ENCODE peak calls at places on chromosomes 5 and 9, in six cellular contexts. One of them, this sample, is unnamed.

GRCh38 chr5:32511778-32512374 is 67.3 kb upstream of the ZFR start:
- DNase-seq in lower lobe of right lung: no peak
- DNase-seq in RPMI8226: no peak
- DNase-seq in EL: peak
- DNase-seq in stimulated activated CD8-positive, alpha-beta memory T cell treated with anti-CD3 and anti-CD28 coated beads, Interleukin-12 subunit alpha, Interleukin-12 subunit beta, amount 100 ng/mL, for 1 hour: no peak
- DNase-seq in AG04450: no peak
- DNase-seq in this sample: no peak

GRCh38 chr5:60161340-60161934 is 267.9 kb upstream of the PDE4D start:
- DNase-seq in RPMI8226: peak
- DNase-seq in AG04450: no peak
- DNase-seq in stimulated activated CD8-positive, alpha-beta memory T cell treated with anti-CD3 and anti-CD28 coated beads, Interleukin-12 subunit alpha, Interleukin-12 subunit beta, amount 100 ng/mL, for 1 hour: no peak
- DNase-seq in EL: peak
- DNase-seq in lower lobe of right lung: no peak
- DNase-seq in this sample: peak

GRCh38 chr5:157342822-157343402 is 77.0 kb downstream of the CYFIP2 start:
- DNase-seq in lower lobe of right lung: peak
- DNase-seq in RPMI8226: peak
- DNase-seq in AG04450: no peak
- DNase-seq in stimulated activated CD8-positive, alpha-beta memory T cell treated with anti-CD3 and anti-CD28 coated beads, Interleukin-12 subunit alpha, Interleukin-12 subunit beta, amount 100 ng/mL, for 1 hour: no peak
- DNase-seq in EL: peak
- DNase-seq in this sample: no peak

GRCh38 chr9:128091144-128091543 is 23.1 kb downstream of the SLC25A25 start:
- DNase-seq in AG04450: peak
- DNase-seq in stimulated activated CD8-positive, alpha-beta memory T cell treated with anti-CD3 and anti-CD28 coated beads, Interleukin-12 subunit alpha, Interleukin-12 subunit beta, amount 100 ng/mL, for 1 hour: no peak
- DNase-seq in EL: peak
- DNase-seq in RPMI8226: no peak
- DNase-seq in lower lobe of right lung: peak
- DNase-seq in this sample: peak

GRCh38 chr5:172065431-172066065 is 59.1 kb upstream of the FBXW11 start:
- DNase-seq in RPMI8226: no peak
- DNase-seq in stimulated activated CD8-positive, alpha-beta memory T cell treated with anti-CD3 and anti-CD28 coated beads, Interleukin-12 subunit alpha, Interleukin-12 subunit beta, amount 100 ng/mL, for 1 hour: no peak
- DNase-seq in AG04450: no peak
- DNase-seq in lower lobe of right lung: no peak
- DNase-seq in EL: peak
- DNase-seq in this sample: peak

GRCh38 chr9:113581865-113582697 is 118.6 kb downstream of the RGS3 start:
- DNase-seq in AG04450: no peak
- DNase-seq in EL: peak
- DNase-seq in lower lobe of right lung: peak
- DNase-seq in RPMI8226: peak
- DNase-seq in stimulated activated CD8-positive, alpha-beta memory T cell treated with anti-CD3 and anti-CD28 coated beads, Interleukin-12 subunit alpha, Interleukin-12 subunit beta, amount 100 ng/mL, for 1 hour: peak
- DNase-seq in this sample: peak

GRCh38 chr5:119792154-119792799 is 162.9 kb downstream of the FAM170A start:
- DNase-seq in AG04450: no peak
- DNase-seq in lower lobe of right lung: no peak
- DNase-seq in RPMI8226: no peak
- DNase-seq in EL: no peak
- DNase-seq in stimulated activated CD8-positive, alpha-beta memory T cell treated with anti-CD3 and anti-CD28 coated beads, Interleukin-12 subunit alpha, Interleukin-12 subunit beta, amount 100 ng/mL, for 1 hour: no peak
- DNase-seq in this sample: peak

GRCh38 chr5:82106207-82106606 is 134.4 kb downstream of the ATG10 start:
- DNase-seq in stimulated activated CD8-positive, alpha-beta memory T cell treated with anti-CD3 and anti-CD28 coated beads, Interleukin-12 subunit alpha, Interleukin-12 subunit beta, amount 100 ng/mL, for 1 hour: no peak
- DNase-seq in lower lobe of right lung: no peak
- DNase-seq in AG04450: no peak
- DNase-seq in EL: no peak
- DNase-seq in RPMI8226: no peak
- DNase-seq in this sample: peak

GRCh38 chr5:66223637-66224036 is 79.5 kb downstream of the SREK1 start:
- DNase-seq in lower lobe of right lung: no peak
- DNase-seq in AG04450: no peak
- DNase-seq in EL: no peak
- DNase-seq in stimulated activated CD8-positive, alpha-beta memory T cell treated with anti-CD3 and anti-CD28 coated beads, Interleukin-12 subunit alpha, Interleukin-12 subunit beta, amount 100 ng/mL, for 1 hour: no peak
- DNase-seq in RPMI8226: no peak
- DNase-seq in this sample: no peak

GRCh38 chr5:88659529-88660325 is 223.3 kb downstream of the MEF2C start:
- DNase-seq in stimulated activated CD8-positive, alpha-beta memory T cell treated with anti-CD3 and anti-CD28 coated beads, Interleukin-12 subunit alpha, Interleukin-12 subunit beta, amount 100 ng/mL, for 1 hour: no peak
- DNase-seq in RPMI8226: peak
- DNase-seq in lower lobe of right lung: no peak
- DNase-seq in EL: no peak
- DNase-seq in AG04450: no peak
- DNase-seq in this sample: no peak

GRCh38 chr5:40717281-40717680 is 37.6 kb downstream of the PTGER4 start:
- DNase-seq in AG04450: peak
- DNase-seq in EL: peak
- DNase-seq in stimulated activated CD8-positive, alpha-beta memory T cell treated with anti-CD3 and anti-CD28 coated beads, Interleukin-12 subunit alpha, Interleukin-12 subunit beta, amount 100 ng/mL, for 1 hour: no peak
- DNase-seq in lower lobe of right lung: no peak
- DNase-seq in RPMI8226: no peak
- DNase-seq in this sample: peak

GRCh38 chr5:126052791-126053190 is 370.4 kb upstream of the GRAMD2B start:
- DNase-seq in RPMI8226: no peak
- DNase-seq in lower lobe of right lung: no peak
- DNase-seq in stimulated activated CD8-positive, alpha-beta memory T cell treated with anti-CD3 and anti-CD28 coated beads, Interleukin-12 subunit alpha, Interleukin-12 subunit beta, amount 100 ng/mL, for 1 hour: no peak
- DNase-seq in EL: no peak
- DNase-seq in AG04450: no peak
- DNase-seq in this sample: peak

GRCh38 chr5:87850843-87851242 is 417.8 kb downstream of the TMEM161B start:
- DNase-seq in RPMI8226: peak
- DNase-seq in stimulated activated CD8-positive, alpha-beta memory T cell treated with anti-CD3 and anti-CD28 coated beads, Interleukin-12 subunit alpha, Interleukin-12 subunit beta, amount 100 ng/mL, for 1 hour: no peak
- DNase-seq in lower lobe of right lung: no peak
- DNase-seq in EL: no peak
- DNase-seq in AG04450: no peak
- DNase-seq in this sample: no peak

GRCh38 chr5:15554542-15554941 is 54.6 kb downstream of the FBXL7 start:
- DNase-seq in EL: no peak
- DNase-seq in stimulated activated CD8-positive, alpha-beta memory T cell treated with anti-CD3 and anti-CD28 coated beads, Interleukin-12 subunit alpha, Interleukin-12 subunit beta, amount 100 ng/mL, for 1 hour: no peak
- DNase-seq in AG04450: no peak
- DNase-seq in RPMI8226: no peak
- DNase-seq in lower lobe of right lung: no peak
- DNase-seq in this sample: no peak

GRCh38 chr5:102638912-102639652 is 116.0 kb upstream of the PAM start:
- DNase-seq in AG04450: no peak
- DNase-seq in stimulated activated CD8-positive, alpha-beta memory T cell treated with anti-CD3 and anti-CD28 coated beads, Interleukin-12 subunit alpha, Interleukin-12 subunit beta, amount 100 ng/mL, for 1 hour: no peak
- DNase-seq in EL: no peak
- DNase-seq in lower lobe of right lung: no peak
- DNase-seq in RPMI8226: no peak
- DNase-seq in this sample: no peak

GRCh38 chr5:158701406-158702177 is 398.1 kb downstream of the EBF1 start:
- DNase-seq in stimulated activated CD8-positive, alpha-beta memory T cell treated with anti-CD3 and anti-CD28 coated beads, Interleukin-12 subunit alpha, Interleukin-12 subunit beta, amount 100 ng/mL, for 1 hour: no peak
- DNase-seq in lower lobe of right lung: no peak
- DNase-seq in RPMI8226: no peak
- DNase-seq in EL: peak
- DNase-seq in AG04450: no peak
- DNase-seq in this sample: peak

GRCh38 chr9:95778957-95779356 is 96.5 kb upstream of the ERCC6L2 start:
- DNase-seq in RPMI8226: no peak
- DNase-seq in stimulated activated CD8-positive, alpha-beta memory T cell treated with anti-CD3 and anti-CD28 coated beads, Interleukin-12 subunit alpha, Interleukin-12 subunit beta, amount 100 ng/mL, for 1 hour: no peak
- DNase-seq in AG04450: peak
- DNase-seq in lower lobe of right lung: no peak
- DNase-seq in EL: peak
- DNase-seq in this sample: peak

This sample was measured in foreskin fibroblast.